ENCODE peak calls at places on chromosomes 12 and 14, in five cellular contexts. One of them, this sample, is unnamed.

GRCh38 chr14:103361868-103362267 is 23.3 kb upstream of the MARK3 start:
- DNase-seq in hippocampal formation: no peak
- DNase-seq in Caki2: peak; percentile 47
- DNase-seq in NCI-H1694 treated with DMSO at 0.1 percent for 48 hours: no peak
- DNase-seq in HS-5: peak; percentile 89
- DNase-seq in this sample: peak; percentile 93

GRCh38 chr12:110600254-110600653 is 13.7 kb upstream of the TCTN1 start:
- DNase-seq in Caki2: peak; percentile 35
- DNase-seq in hippocampal formation: no peak
- DNase-seq in NCI-H1694 treated with DMSO at 0.1 percent for 48 hours: peak; percentile 31
- DNase-seq in HS-5: peak; percentile 39
- DNase-seq in this sample: peak; percentile 45

GRCh38 chr14:63678538-63678937 is 36.9 kb upstream of the WDR89 start:
- DNase-seq in hippocampal formation: no peak
- DNase-seq in HS-5: no peak
- DNase-seq in Caki2: no peak
- DNase-seq in NCI-H1694 treated with DMSO at 0.1 percent for 48 hours: no peak
- DNase-seq in this sample: no peak

GRCh38 chr12:108289342-108290131 is 49.6 kb downstream of the CMKLR1 start:
- DNase-seq in hippocampal formation: peak; percentile 26
- DNase-seq in NCI-H1694 treated with DMSO at 0.1 percent for 48 hours: no peak
- DNase-seq in HS-5: no peak
- DNase-seq in Caki2: no peak
- DNase-seq in this sample: no peak

GRCh38 chr14:105292810-105293711 is 7.7 kb downstream of the BRF1 start:
- DNase-seq in Caki2: no peak
- DNase-seq in hippocampal formation: no peak
- DNase-seq in HS-5: no peak
- DNase-seq in NCI-H1694 treated with DMSO at 0.1 percent for 48 hours: no peak
- DNase-seq in this sample: no peak

GRCh38 chr12:55901881-55902490 is 25.7 kb downstream of the PYM1 start:
- DNase-seq in NCI-H1694 treated with DMSO at 0.1 percent for 48 hours: no peak
- DNase-seq in HS-5: no peak
- DNase-seq in hippocampal formation: no peak
- DNase-seq in Caki2: no peak
- DNase-seq in this sample: no peak

GRCh38 chr14:103578401-103579075 is 15.8 kb downstream of the COA8 start:
- DNase-seq in hippocampal formation: no peak
- DNase-seq in Caki2: no peak
- DNase-seq in NCI-H1694 treated with DMSO at 0.1 percent for 48 hours: no peak
- DNase-seq in HS-5: no peak
- DNase-seq in this sample: no peak

GRCh38 chr12:65937181-65937641 is 112.9 kb downstream of the HMGA2 start:
- DNase-seq in NCI-H1694 treated with DMSO at 0.1 percent for 48 hours: no peak
- DNase-seq in Caki2: peak; percentile 97
- DNase-seq in hippocampal formation: no peak
- DNase-seq in HS-5: no peak
- DNase-seq in this sample: no peak

GRCh38 chr14:58752782-58753181 is 115.0 kb downstream of the DACT1 start:
- DNase-seq in NCI-H1694 treated with DMSO at 0.1 percent for 48 hours: peak; percentile 54
- DNase-seq in Caki2: peak; percentile 14
- DNase-seq in HS-5: no peak
- DNase-seq in hippocampal formation: peak; percentile 50
- DNase-seq in this sample: no peak

GRCh38 chr12:5013206-5013830 is 30.4 kb upstream of the KCNA5 start:
- DNase-seq in hippocampal formation: peak; percentile 31
- DNase-seq in Caki2: no peak
- DNase-seq in NCI-H1694 treated with DMSO at 0.1 percent for 48 hours: no peak
- DNase-seq in HS-5: no peak
- DNase-seq in this sample: no peak

GRCh38 chr12:26043139-26044006 is 81.5 kb downstream of the BHLHE41 start:
- DNase-seq in NCI-H1694 treated with DMSO at 0.1 percent for 48 hours: no peak
- DNase-seq in Caki2: no peak
- DNase-seq in HS-5: no peak
- DNase-seq in hippocampal formation: no peak
- DNase-seq in this sample: no peak

GRCh38 chr14:72643317-72643801 is 250.5 kb downstream of the DPF3 start:
- DNase-seq in NCI-H1694 treated with DMSO at 0.1 percent for 48 hours: peak; percentile 86
- DNase-seq in hippocampal formation: no peak
- DNase-seq in HS-5: peak; percentile 93
- DNase-seq in Caki2: peak; percentile 62
- DNase-seq in this sample: peak; percentile 30

GRCh38 chr14:52327374-52328226 is 13.5 kb downstream of the PTGER2 start:
- DNase-seq in HS-5: no peak
- DNase-seq in Caki2: no peak
- DNase-seq in hippocampal formation: no peak
- DNase-seq in NCI-H1694 treated with DMSO at 0.1 percent for 48 hours: no peak
- DNase-seq in this sample: no peak

GRCh38 chr12:88844426-88844825 is 264.2 kb upstream of the KITLG start:
- DNase-seq in NCI-H1694 treated with DMSO at 0.1 percent for 48 hours: no peak
- DNase-seq in Caki2: no peak
- DNase-seq in hippocampal formation: no peak
- DNase-seq in HS-5: no peak
- DNase-seq in this sample: no peak

GRCh38 chr12:43098078-43098477 is 453.9 kb downstream of the ADAMTS20 start:
- DNase-seq in Caki2: no peak
- DNase-seq in NCI-H1694 treated with DMSO at 0.1 percent for 48 hours: peak; percentile 61
- DNase-seq in hippocampal formation: no peak
- DNase-seq in HS-5: no peak
- DNase-seq in this sample: no peak

GRCh38 chr14:63045612-63046320 is 508 bp upstream of the KCNH5 start:
- DNase-seq in NCI-H1694 treated with DMSO at 0.1 percent for 48 hours: peak; percentile 61
- DNase-seq in Caki2: peak; percentile 41
- DNase-seq in hippocampal formation: peak; percentile 7
- DNase-seq in HS-5: no peak
- DNase-seq in this sample: no peak

GRCh38 chr12:115918763-115919162 is 358.7 kb downstream of the MED13L start:
- DNase-seq in Caki2: no peak
- DNase-seq in HS-5: no peak
- DNase-seq in hippocampal formation: no peak
- DNase-seq in NCI-H1694 treated with DMSO at 0.1 percent for 48 hours: no peak
- DNase-seq in this sample: no peak

GRCh38 chr12:123854918-123855317 is 92.8 kb downstream of the DNAH10 start:
- DNase-seq in hippocampal formation: no peak
- DNase-seq in Caki2: no peak
- DNase-seq in NCI-H1694 treated with DMSO at 0.1 percent for 48 hours: no peak
- DNase-seq in HS-5: no peak
- DNase-seq in this sample: no peak

GRCh38 chr12:127025545-127025944 is 1241.4 kb upstream of the TMEM132C start:
- DNase-seq in NCI-H1694 treated with DMSO at 0.1 percent for 48 hours: no peak
- DNase-seq in Caki2: no peak
- DNase-seq in hippocampal formation: no peak
- DNase-seq in HS-5: peak; percentile 8
- DNase-seq in this sample: no peak

GRCh38 chr14:106694638-106695393 is 1168.4 kb downstream of the TMEM121 start:
- DNase-seq in hippocampal formation: no peak
- DNase-seq in NCI-H1694 treated with DMSO at 0.1 percent for 48 hours: no peak
- DNase-seq in HS-5: no peak
- DNase-seq in Caki2: no peak
- DNase-seq in this sample: peak; percentile 67

GRCh38 chr14:74913393-74913792 is 9.7 kb downstream of the RPS6KL1 start:
- DNase-seq in Caki2: no peak
- DNase-seq in NCI-H1694 treated with DMSO at 0.1 percent for 48 hours: no peak
- DNase-seq in hippocampal formation: no peak
- DNase-seq in HS-5: no peak
- DNase-seq in this sample: no peak

GRCh38 chr12:63036216-63036973 is 101.4 kb upstream of the PPM1H start:
- DNase-seq in NCI-H1694 treated with DMSO at 0.1 percent for 48 hours: no peak
- DNase-seq in HS-5: no peak
- DNase-seq in hippocampal formation: no peak
- DNase-seq in Caki2: no peak
- DNase-seq in this sample: no peak

GRCh38 chr12:1445807-1446206 is 148.6 kb downstream of the FBXL14 start:
- DNase-seq in hippocampal formation: no peak
- DNase-seq in NCI-H1694 treated with DMSO at 0.1 percent for 48 hours: no peak
- DNase-seq in Caki2: no peak
- DNase-seq in HS-5: no peak
- DNase-seq in this sample: no peak

GRCh38 chr14:68596701-68597100 is 196.2 kb downstream of the ZFP36L1 start:
- DNase-seq in NCI-H1694 treated with DMSO at 0.1 percent for 48 hours: no peak
- DNase-seq in Caki2: no peak
- DNase-seq in hippocampal formation: no peak
- DNase-seq in HS-5: no peak
- DNase-seq in this sample: no peak

GRCh38 chr12:130830246-130830551 is 8.9 kb downstream of the STX2 start:
- DNase-seq in Caki2: no peak
- DNase-seq in HS-5: no peak
- DNase-seq in hippocampal formation: no peak
- DNase-seq in NCI-H1694 treated with DMSO at 0.1 percent for 48 hours: no peak
- DNase-seq in this sample: no peak

GRCh38 chr14:49946320-49947141 is 53.6 kb downstream of the ARF6 start:
- DNase-seq in hippocampal formation: no peak
- DNase-seq in HS-5: no peak
- DNase-seq in Caki2: peak; percentile 52
- DNase-seq in NCI-H1694 treated with DMSO at 0.1 percent for 48 hours: peak; percentile 93
- DNase-seq in this sample: peak; percentile 38

GRCh38 chr12:31682136-31682962 is 22.9 kb downstream of the ETFBKMT start:
- DNase-seq in hippocampal formation: no peak
- DNase-seq in NCI-H1694 treated with DMSO at 0.1 percent for 48 hours: peak; percentile 78
- DNase-seq in Caki2: peak; percentile 77
- DNase-seq in HS-5: peak; percentile 56
- DNase-seq in this sample: peak; percentile 73

GRCh38 chr14:53850714-53851296 is 105.8 kb downstream of the BMP4 start:
- DNase-seq in hippocampal formation: no peak
- DNase-seq in NCI-H1694 treated with DMSO at 0.1 percent for 48 hours: no peak
- DNase-seq in Caki2: peak; percentile 71
- DNase-seq in HS-5: peak; percentile 19
- DNase-seq in this sample: no peak

GRCh38 chr12:123474493-123475255 is 16.7 kb downstream of the SNRNP35 start:
- DNase-seq in hippocampal formation: no peak
- DNase-seq in Caki2: peak; percentile 65
- DNase-seq in NCI-H1694 treated with DMSO at 0.1 percent for 48 hours: no peak
- DNase-seq in HS-5: no peak
- DNase-seq in this sample: no peak

GRCh38 chr14:105420141-105420975 is 731 bp downstream of the MTA1 start:
- DNase-seq in Caki2: no peak
- DNase-seq in NCI-H1694 treated with DMSO at 0.1 percent for 48 hours: no peak
- DNase-seq in hippocampal formation: no peak
- DNase-seq in HS-5: no peak
- DNase-seq in this sample: no peak

GRCh38 chr12:46376579-46376978 is 4.0 kb upstream of the SLC38A2 start:
- DNase-seq in NCI-H1694 treated with DMSO at 0.1 percent for 48 hours: no peak
- DNase-seq in HS-5: no peak
- DNase-seq in Caki2: no peak
- DNase-seq in hippocampal formation: no peak
- DNase-seq in this sample: no peak

GRCh38 chr14:67265131-67265530 is 23.9 kb downstream of the PALS1 start:
- DNase-seq in HS-5: no peak
- DNase-seq in NCI-H1694 treated with DMSO at 0.1 percent for 48 hours: no peak
- DNase-seq in hippocampal formation: no peak
- DNase-seq in Caki2: no peak
- DNase-seq in this sample: peak; percentile 24

GRCh38 chr12:9344540-9344939 is 136.3 kb upstream of the PZP start:
- DNase-seq in hippocampal formation: no peak
- DNase-seq in HS-5: no peak
- DNase-seq in NCI-H1694 treated with DMSO at 0.1 percent for 48 hours: no peak
- DNase-seq in Caki2: no peak
- DNase-seq in this sample: no peak

GRCh38 chr14:63282997-63283396 is 35.7 kb downstream of the GPHB5 start:
- DNase-seq in HS-5: no peak
- DNase-seq in NCI-H1694 treated with DMSO at 0.1 percent for 48 hours: no peak
- DNase-seq in Caki2: no peak
- DNase-seq in hippocampal formation: no peak
- DNase-seq in this sample: no peak

GRCh38 chr12:99383258-99383657 is 264.3 kb upstream of the GARIN6 start:
- DNase-seq in NCI-H1694 treated with DMSO at 0.1 percent for 48 hours: no peak
- DNase-seq in Caki2: no peak
- DNase-seq in HS-5: no peak
- DNase-seq in hippocampal formation: no peak
- DNase-seq in this sample: no peak

GRCh38 chr12:47900480-47901129 is 4.2 kb downstream of the VDR start:
- DNase-seq in HS-5: no peak
- DNase-seq in hippocampal formation: no peak
- DNase-seq in NCI-H1694 treated with DMSO at 0.1 percent for 48 hours: no peak
- DNase-seq in Caki2: peak; percentile 5
- DNase-seq in this sample: peak; percentile 74

GRCh38 chr12:48414046-48414445 is 58.3 kb upstream of the ANP32D start:
- DNase-seq in HS-5: no peak
- DNase-seq in hippocampal formation: peak; percentile 13
- DNase-seq in NCI-H1694 treated with DMSO at 0.1 percent for 48 hours: no peak
- DNase-seq in Caki2: no peak
- DNase-seq in this sample: no peak

GRCh38 chr12:1277905-1278304 is 286.9 kb downstream of the ERC1 start:
- DNase-seq in hippocampal formation: no peak
- DNase-seq in Caki2: no peak
- DNase-seq in HS-5: no peak
- DNase-seq in NCI-H1694 treated with DMSO at 0.1 percent for 48 hours: no peak
- DNase-seq in this sample: peak; percentile 80